ENCODE peak calls at places on chromosomes 7 and 10, in five cellular contexts. J is iPS-NIHi11, B is psoas muscle, U is germinal center, O is NT2/D1. S is an unnamed sample.

GRCh38 chr10:97923057-97923456 is 73.4 kb downstream of the GOLGA7B start:
- DNase-seq in J (no peak), B (no peak), U (no peak), O (no peak), S (no peak)

GRCh38 chr10:49253340-49253739 is 45.6 kb upstream of the C10orf71 start:
- DNase-seq in J (no peak), B (no peak), U (no peak), O (no peak), S (no peak)

GRCh38 chr7:139915864-139916716 is 87.0 kb downstream of the TBXAS1 start:
- DNase-seq in J (peak), B (peak), U (peak), O (no peak), S (peak)

GRCh38 chr7:12623885-12624498 is 53.5 kb downstream of the SCIN start:
- DNase-seq in J (peak), B (no peak), U (no peak), O (peak), S (no peak)

GRCh38 chr7:6730343-6730633 is 23.5 kb upstream of the ZNF12 start:
- DNase-seq in J (peak), B (no peak), U (peak), O (no peak), S (no peak)

GRCh38 chr7:138449580-138449979 is 10.5 kb upstream of the TRIM24 start:
- DNase-seq in J (peak), B (no peak), U (peak), O (peak), S (no peak)

GRCh38 chr10:118970770-118971169 is 58.7 kb upstream of the NANOS1 start:
- DNase-seq in J (no peak), B (peak), U (no peak), O (no peak), S (no peak)

GRCh38 chr10:36771725-36772124 is 353.7 kb upstream of the ANKRD30A start:
- DNase-seq in J (no peak), B (no peak), U (no peak), O (no peak), S (no peak)